ENCODE peak calls at places on chromosomes 11 and 22, in nine cellular contexts. B is IMR-90; C is tibial nerve; O is pancreas; Y is heart left ventricle; G is CD8-positive, alpha-beta T cell; Z is stomach; W is lower lobe of right lung; T is left lung. U is an unnamed sample. For H3K36me3, the result is how much of the 10 kb centered on the place peaks cover.

GRCh38 chr22:45488764-45489370 is 13.8 kb upstream of the FBLN1 start:
- DNase-seq in B (no peak), C (no peak), Y (no peak), Z (no peak), G (no peak), O (no peak), W (no peak), T (no peak), U (no peak)

GRCh38 chr22:22366478-22366988 is 121.9 kb downstream of the VPREB1 start:
- DNase-seq in C (no peak), B (no peak), G (no peak), W (no peak), O (no peak), T (no peak), Z (no peak), Y (no peak), U (no peak)

GRCh38 chr11:125102544-125102943 is 8.9 kb downstream of the TMEM218 start:
- DNase-seq in G (no peak), W (no peak), O (no peak), T (no peak), Y (no peak), B (peak), Z (no peak), C (peak), U (no peak)

GRCh38 chr22:31287818-31288495 is 4.3 kb downstream of the PIK3IP1 start:
- DNase-seq in T (no peak), G (no peak), C (no peak), W (no peak), O (no peak), Z (no peak), B (no peak), Y (no peak), U (no peak)

GRCh38 chr11:100825610-100826009 is 138.5 kb downstream of the ARHGAP42 start:
- DNase-seq in G (no peak), Y (no peak), B (no peak), C (no peak), T (no peak), O (no peak), W (no peak), Z (no peak), U (no peak)

GRCh38 chr11:104443387-104443786 is 279.4 kb upstream of the PDGFD start:
- DNase-seq in G (no peak), W (no peak), Y (no peak), Z (no peak), O (no peak), T (no peak), C (no peak), B (no peak), U (no peak)

GRCh38 chr22:37190262-37190780 is 2.3 kb upstream of the C1QTNF6 start:
- DNase-seq in B (no peak), T (no peak), C (no peak), Y (no peak), G (no peak), O (no peak), W (peak), Z (no peak), U (no peak)

GRCh38 chr22:43186272-43187170 is at the start of gene TTLL12:
- DNase-seq in B (peak), T (peak), W (peak), Z (peak), C (no peak), O (peak), Y (peak), G (peak), U (peak)

GRCh38 chr11:117222991-117223740 is 8.7 kb downstream of the PCSK7 start:
- DNase-seq in B (no peak), Y (no peak), O (peak), W (no peak), Z (no peak), C (no peak), G (no peak), T (no peak), U (peak)

GRCh38 chr11:63882555-63883242 is 34.3 kb downstream of the RCOR2 start:
- DNase-seq in G (peak), Y (no peak), C (no peak), Z (no peak), O (no peak), B (no peak), T (peak), W (peak), U (peak)

GRCh38 chr22:33743756-33744155 is 176.5 kb downstream of the LARGE1 start:
- DNase-seq in O (no peak), W (no peak), B (peak), C (no peak), Z (no peak), T (no peak), G (no peak), Y (no peak), U (no peak)

GRCh38 chr11:71977743-71978418 is 20.8 kb upstream of the IL18BP start:
- DNase-seq in W (no peak), Y (no peak), G (peak), O (no peak), B (peak), C (peak), T (no peak), Z (peak), U (no peak)

GRCh38 chr11:69198891-69199582 is 43.3 kb downstream of the SMIM38 start:
- DNase-seq in O (no peak), G (no peak), C (no peak), B (no peak), Z (no peak), W (no peak), T (no peak), Y (no peak), U (no peak)

GRCh38 chr22:41620646-41621098 is at the start of gene DESI1:
- DNase-seq in O (no peak), T (no peak), B (no peak), Z (no peak), C (no peak), Y (no peak), G (no peak), W (no peak), U (no peak)

GRCh38 chr22:49015459-49015858 is 812.2 kb downstream of the BRD1 start:
- DNase-seq in O (no peak), W (no peak), T (no peak), Y (no peak), G (no peak), C (no peak), Z (peak), B (no peak), U (peak)

GRCh38 chr22:44202261-44202789 is 21.6 kb downstream of the PARVG start:
- DNase-seq in T (no peak), Z (no peak), Y (no peak), G (no peak), O (peak), W (no peak), C (no peak), B (peak), U (no peak)

GRCh38 chr11:15208570-15209222 is 94.0 kb downstream of the INSC start:
- DNase-seq in O (peak), W (peak), B (peak), Z (peak), T (peak), C (peak), G (peak), Y (peak), U (peak)

GRCh38 chr11:61783717-61784505 is 8.5 kb downstream of the TMEM258 start:
- DNase-seq in G (no peak), Z (no peak), Y (peak), O (no peak), C (no peak), B (peak), W (no peak), T (no peak), U (peak)

GRCh38 chr11:108870373-108871020 is 205.6 kb downstream of the DDX10 start:
- DNase-seq in Z (no peak), C (no peak), G (no peak), T (no peak), Y (no peak), O (no peak), B (peak), W (no peak), U (no peak)

GRCh38 chr11:129814244-129814992 is 1.2 kb upstream of the TMEM45B start:
- DNase-seq in Y (no peak), B (no peak), O (no peak), T (no peak), C (no peak), G (peak), Z (no peak), W (no peak), U (no peak)

GRCh38 chr11:3970101-3970500 is 114.6 kb downstream of the STIM1 start:
- DNase-seq in T (no peak), C (no peak), Z (no peak), G (no peak), W (no peak), Y (no peak), O (no peak), B (no peak), U (no peak)

GRCh38 chr22:46534177-46534776 is 3.1 kb downstream of the CELSR1 start:
- DNase-seq in Y (no peak), O (no peak), G (no peak), B (no peak), T (peak), Z (no peak), W (no peak), C (no peak), U (peak)

GRCh38 chr22:46531776-46532175 is 5.6 kb downstream of the CELSR1 start:
- DNase-seq in Y (no peak), O (no peak), Z (no peak), W (no peak), B (no peak), C (no peak), T (no peak), G (no peak), U (no peak)

GRCh38 chr22:46535876-46536558 is 1.4 kb downstream of the CELSR1 start:
- DNase-seq in W (no peak), T (peak), B (no peak), O (no peak), Y (no peak), Z (no peak), G (no peak), C (no peak), U (peak)

GRCh38 chr22:46534901-46535630 is 2.4 kb downstream of the CELSR1 start:
- DNase-seq in G (no peak), W (no peak), Y (peak), O (no peak), T (peak), C (no peak), B (no peak), Z (no peak), U (peak)

GRCh38 chr22:46533434-46533833 is 4.0 kb downstream of the CELSR1 start:
- DNase-seq in O (no peak), Z (no peak), G (no peak), W (peak), B (no peak), C (no peak), T (peak), Y (no peak), U (peak)
- H3K36me3 ChIP-seq in O (under half), Z (under half), G (under half), W (under half), B (under half), C (under half), T (under half), Y (under half), U (under half)

GRCh38 chr11:65780770-65781151 is at the start of gene AP5B1:
- DNase-seq in G (peak), Z (peak), Y (peak), O (peak), T (peak), W (peak), B (peak), C (no peak), U (peak)

GRCh38 chr11:65782816-65783228 is 2.0 kb upstream of the AP5B1 start:
- DNase-seq in C (no peak), G (no peak), B (no peak), Z (no peak), T (no peak), Y (peak), W (peak), O (no peak), U (peak)

GRCh38 chr11:65781962-65782815 is 1.4 kb upstream of the AP5B1 start:
- DNase-seq in T (no peak), O (no peak), C (no peak), Y (peak), Z (no peak), B (no peak), G (no peak), W (no peak), U (peak)

GRCh38 chr11:65779919-65780769 is 632 bp downstream of the AP5B1 start:
- DNase-seq in Y (peak), O (peak), C (peak), G (peak), Z (peak), B (peak), T (peak), W (peak), U (peak)

GRCh38 chr11:65781152-65781961 is 581 bp upstream of the AP5B1 start:
- DNase-seq in B (no peak), W (peak), C (no peak), Y (no peak), G (no peak), T (peak), Z (no peak), O (no peak), U (peak)
- H3K4me3 ChIP-seq in B (peak), W (peak), C (peak), Y (peak), G (peak), T (peak), Z (peak), O (peak), U (peak)

GRCh38 chr11:18012314-18012905 is 437 bp downstream of the SERGEF start:
- DNase-seq in W (peak), Z (peak), B (peak), C (peak), G (peak), O (no peak), T (no peak), Y (peak), U (no peak)

GRCh38 chr11:18010271-18010670 is 2.6 kb downstream of the SERGEF start:
- DNase-seq in O (no peak), T (no peak), Z (no peak), G (no peak), C (no peak), Y (no peak), W (no peak), B (no peak), U (no peak)

GRCh38 chr11:18012906-18013781 is at the start of gene SERGEF:
- DNase-seq in B (peak), T (peak), Z (peak), Y (peak), W (peak), C (peak), O (peak), G (peak), U (peak)

GRCh38 chr11:18010977-18011586 is 1.8 kb downstream of the SERGEF start:
- DNase-seq in Y (no peak), T (no peak), B (no peak), C (no peak), Z (no peak), O (no peak), G (no peak), W (no peak), U (no peak)

GRCh38 chr11:18011633-18012313 is 1.1 kb downstream of the SERGEF start:
- DNase-seq in C (no peak), Z (no peak), O (no peak), Y (no peak), G (no peak), B (no peak), T (no peak), W (no peak), U (peak)
- H3K36me3 ChIP-seq in C (under half), Z (under half), O (under half), Y (under half), G (under half), B (under half), T (under half), W (under half), U (under half)

GRCh38 chr11:33259869-33260268 is 2.7 kb downstream of the HIPK3 start:
- DNase-seq in C (no peak), O (no peak), W (no peak), Z (no peak), T (no peak), Y (no peak), B (peak), G (no peak), U (no peak)
- H3K4me3 ChIP-seq in C (peak), O (peak), W (peak), Z (peak), T (peak), Y (peak), B (peak), G (peak), U (peak)

GRCh38 chr11:103327721-103328120 is 218.5 kb downstream of the DYNC2H1 start:
- DNase-seq in T (no peak), G (no peak), Z (no peak), O (no peak), B (peak), W (no peak), C (no peak), Y (no peak), U (no peak)

DNA sequence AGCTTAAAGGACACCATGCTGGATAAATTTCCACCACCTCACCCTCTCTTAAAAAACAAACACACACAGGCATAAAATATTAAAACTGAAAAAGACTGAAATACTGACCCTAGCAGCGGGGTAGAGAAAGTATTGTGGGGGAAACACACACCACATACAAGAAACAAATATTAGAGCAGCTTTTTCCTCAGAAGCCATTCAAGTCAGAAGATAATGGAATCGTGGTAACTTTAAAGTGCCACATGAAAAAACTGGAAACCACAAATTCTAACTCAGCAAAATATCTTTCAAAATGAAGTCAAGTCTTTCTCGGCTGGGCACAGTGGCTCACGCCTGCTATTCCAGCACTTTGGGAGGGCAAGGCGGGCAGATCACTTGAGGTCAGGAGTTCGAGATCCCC is 223.2 kb downstream of the DYNC2H1 start:
- DNase-seq in T (no peak), W (no peak), B (no peak), G (no peak), Y (no peak), C (no peak), Z (no peak), O (no peak), U (no peak)
- H3K36me3 ChIP-seq in T (under half), W (under half), B (under half), G (under half), Y (under half), C (under half), Z (under half), O (under half), U (under half)

DNA sequence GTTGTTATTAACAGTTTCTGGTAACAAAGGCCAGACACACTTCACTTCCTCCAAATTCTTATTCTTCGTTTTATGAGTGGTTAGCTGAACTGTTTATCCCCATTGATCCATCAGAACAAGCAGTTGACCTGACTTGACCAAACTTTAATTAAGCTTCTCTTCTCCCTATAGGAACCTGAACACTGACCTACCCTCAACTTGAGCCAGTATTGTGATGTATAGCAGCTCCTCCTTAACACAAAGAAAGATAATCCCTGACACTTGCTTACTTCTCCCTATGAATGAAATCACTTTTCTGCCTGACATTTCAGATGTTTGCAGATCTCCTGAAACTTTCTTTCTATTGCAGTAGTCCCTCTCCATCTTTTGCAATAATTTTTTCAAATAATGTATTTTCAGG is 41.9 kb downstream of the ANO5 start:
- DNase-seq in B (no peak), O (no peak), T (no peak), C (no peak), Z (no peak), G (no peak), W (no peak), Y (no peak), U (no peak)
- H3K4me3 ChIP-seq in B (no peak), O (no peak), T (no peak), C (no peak), Z (no peak), G (no peak), W (no peak), Y (no peak), U (no peak)

U was measured in kidney.